ENCODE peak calls at places on chromosomes 7 and 10, in nine cellular contexts. Z, K, W, O, V, H, L, Y and J are unnamed samples.

GRCh38 chr10:34744590-34744989 is 70.5 kb downstream of the PARD3 start:
- DNase-seq in V (no peak), H (no peak), O (no peak), W (no peak), L (no peak), Y (no peak), Z (no peak), K (no peak), J (no peak)

GRCh38 chr7:120729300-120729699 is 128.6 kb downstream of the TSPAN12 start:
- DNase-seq in O (no peak), K (peak), H (no peak), V (no peak), L (peak), Y (no peak), W (no peak), Z (no peak), J (no peak)

GRCh38 chr7:155291045-155291530 is 6.6 kb upstream of the INSIG1 start:
- DNase-seq in Z (peak), K (no peak), L (peak), O (no peak), W (no peak), H (no peak), Y (no peak), V (peak), J (peak)

GRCh38 chr10:79149662-79150443 is 81.1 kb downstream of the ZMIZ1 start:
- DNase-seq in Z (no peak), K (peak), O (no peak), H (peak), Y (peak), W (no peak), L (peak), V (peak), J (peak)

GRCh38 chr10:77251297-77252013 is 386.2 kb downstream of the KCNMA1 start:
- DNase-seq in V (peak), Z (no peak), L (peak), O (no peak), H (peak), W (no peak), K (no peak), Y (peak), J (no peak)

GRCh38 chr10:1212571-1213141 is 156.5 kb downstream of the WDR37 start:
- DNase-seq in Z (peak), K (no peak), O (no peak), L (no peak), Y (no peak), W (no peak), V (no peak), H (no peak), J (no peak)

GRCh38 chr10:78341953-78342614 is 308.4 kb downstream of the RPS24 start:
- DNase-seq in H (no peak), W (no peak), O (no peak), K (peak), Z (no peak), V (no peak), Y (no peak), L (no peak), J (no peak)

GRCh38 chr10:74981831-74982633 is 129.4 kb upstream of the SAMD8 start:
- DNase-seq in L (no peak), K (no peak), W (no peak), Z (peak), O (no peak), V (no peak), Y (peak), H (no peak), J (no peak)

GRCh38 chr10:71486465-71487114 is 89.9 kb downstream of the CDH23 start:
- DNase-seq in K (no peak), V (peak), Y (peak), O (no peak), Z (no peak), L (peak), W (peak), H (peak), J (no peak)

GRCh38 chr7:155435110-155435509 is 22.8 kb upstream of the EN2 start:
- DNase-seq in V (no peak), H (no peak), L (no peak), W (no peak), Y (no peak), O (no peak), Z (no peak), K (no peak), J (no peak)

GRCh38 chr10:88088441-88089340 is 225.3 kb downstream of the PTEN start:
- DNase-seq in H (no peak), Y (no peak), Z (no peak), W (no peak), K (no peak), O (no peak), V (no peak), L (no peak), J (no peak)

GRCh38 chr7:272631-273030 is 17.3 kb upstream of the FOXL3 start:
- DNase-seq in L (no peak), V (no peak), K (no peak), H (no peak), O (no peak), Z (no peak), Y (no peak), W (no peak), J (peak)

GRCh38 chr10:93288679-93289634 is 193.2 kb downstream of the MYOF start:
- DNase-seq in O (peak), L (peak), W (peak), Y (peak), Z (peak), H (peak), K (peak), V (peak), J (peak)

GRCh38 chr10:117496616-117497028 is 45.9 kb upstream of the EMX2 start:
- DNase-seq in H (peak), V (peak), O (peak), K (peak), Z (peak), Y (peak), L (peak), W (peak), J (peak)

GRCh38 chr10:95791425-95791979 is 35.5 kb downstream of the ENTPD1 start:
- DNase-seq in Y (no peak), L (no peak), K (no peak), H (no peak), W (no peak), V (no peak), Z (no peak), O (no peak), J (no peak)

GRCh38 chr10:94963901-94964300 is 25.4 kb downstream of the CYP2C9 start:
- DNase-seq in Z (no peak), Y (peak), V (peak), H (no peak), W (peak), K (no peak), O (no peak), L (peak), J (no peak)

GRCh38 chr7:38893061-38893460 is 15.9 kb downstream of the VPS41 start:
- DNase-seq in V (no peak), O (peak), K (no peak), Y (no peak), W (no peak), Z (no peak), L (peak), H (no peak), J (no peak)

GRCh38 chr7:137909042-137909441 is 62.3 kb upstream of the DGKI start:
- DNase-seq in Y (no peak), K (no peak), H (no peak), O (no peak), L (peak), Z (no peak), V (peak), W (no peak), J (peak)

GRCh38 chr7:123836656-123837055 is 8.3 kb upstream of the HYAL4 start:
- DNase-seq in V (no peak), L (no peak), Y (peak), Z (no peak), O (no peak), W (no peak), H (no peak), K (no peak), J (no peak)

GRCh38 chr10:127943336-127943910 is 36.5 kb downstream of the PTPRE start:
- DNase-seq in Z (no peak), L (no peak), H (no peak), O (no peak), K (no peak), W (no peak), Y (no peak), V (no peak), J (no peak)

GRCh38 chr7:55307123-55307916 is 57.8 kb upstream of the LANCL2 start:
- DNase-seq in H (no peak), O (no peak), Y (peak), V (peak), L (peak), W (no peak), Z (no peak), K (no peak), J (no peak)

GRCh38 chr7:32293833-32294232 is 196.3 kb downstream of the LSM5 start:
- DNase-seq in W (no peak), O (no peak), Z (no peak), H (no peak), V (no peak), K (no peak), Y (no peak), L (no peak), J (no peak)

GRCh38 chr7:124152859-124153692 is 120.2 kb upstream of the TMEM229A start:
- DNase-seq in H (no peak), Y (peak), V (peak), K (no peak), Z (no peak), O (no peak), W (no peak), L (peak), J (no peak)

GRCh38 chr10:132447446-132448247 is 50.6 kb downstream of the PWWP2B start:
- DNase-seq in Z (peak), H (peak), Y (no peak), V (peak), W (no peak), O (peak), K (no peak), L (peak), J (no peak)

GRCh38 chr10:13765641-13766341 is 179.0 kb downstream of the PRPF18 start:
- DNase-seq in H (no peak), Y (no peak), Z (no peak), K (no peak), W (no peak), V (no peak), L (no peak), O (no peak), J (no peak)

GRCh38 chr7:101631224-101631714 is 2.2 kb upstream of the MYL10 start:
- DNase-seq in H (no peak), Z (no peak), W (no peak), K (no peak), L (no peak), Y (no peak), O (no peak), V (peak), J (no peak)

GRCh38 chr7:451255-452229 is 68.1 kb downstream of the PDGFA start:
- DNase-seq in W (no peak), Z (no peak), Y (no peak), K (no peak), O (no peak), V (no peak), H (no peak), L (no peak), J (no peak)

GRCh38 chr7:378041-378420 is 88.1 kb downstream of the FOXL3 start:
- DNase-seq in V (no peak), H (no peak), K (no peak), L (no peak), Z (no peak), W (no peak), Y (no peak), O (no peak), J (no peak)

GRCh38 chr7:142961973-142962913 is at the start of gene KEL:
- DNase-seq in V (no peak), H (no peak), Z (no peak), O (no peak), Y (peak), K (no peak), W (no peak), L (no peak), J (no peak)

GRCh38 chr10:56771343-56771742 is 410.3 kb upstream of the ZWINT start:
- DNase-seq in W (no peak), Z (no peak), Y (no peak), V (no peak), K (no peak), L (no peak), O (no peak), H (no peak), J (no peak)

GRCh38 chr7:39252916-39253315 is 275.2 kb downstream of the POU6F2 start:
- DNase-seq in K (no peak), Y (no peak), L (peak), H (no peak), Z (no peak), W (no peak), O (no peak), V (peak), J (no peak)

GRCh38 chr7:91953618-91954017 is 13.0 kb downstream of the AKAP9 start:
- DNase-seq in O (no peak), V (peak), L (peak), Y (no peak), H (no peak), K (no peak), Z (no peak), W (no peak), J (no peak)

GRCh38 chr7:114414151-114415053 is at the start of gene FOXP2:
- DNase-seq in W (no peak), Z (no peak), V (peak), O (no peak), L (peak), H (no peak), Y (peak), K (no peak), J (no peak)

GRCh38 chr7:73766556-73767229 is 3.4 kb downstream of the CLDN3 start:
- DNase-seq in O (no peak), Z (no peak), W (no peak), H (no peak), Y (no peak), L (no peak), K (no peak), V (no peak), J (no peak)

GRCh38 chr7:78326189-78326588 is 527.6 kb downstream of the PHTF2 start:
- DNase-seq in L (peak), Y (no peak), V (peak), K (no peak), O (no peak), W (no peak), H (no peak), Z (no peak), J (no peak)

GRCh38 chr7:34320412-34320811 is 337.6 kb upstream of the NPSR1 start:
- DNase-seq in L (no peak), V (no peak), W (no peak), O (no peak), Z (no peak), Y (no peak), H (no peak), K (no peak), J (no peak)
- TF ChIP-seq CTCF in L (no peak), V (no peak), W (no peak), O (no peak), Z (no peak), Y (no peak), H (no peak), K (no peak), J (no peak)

DNA sequence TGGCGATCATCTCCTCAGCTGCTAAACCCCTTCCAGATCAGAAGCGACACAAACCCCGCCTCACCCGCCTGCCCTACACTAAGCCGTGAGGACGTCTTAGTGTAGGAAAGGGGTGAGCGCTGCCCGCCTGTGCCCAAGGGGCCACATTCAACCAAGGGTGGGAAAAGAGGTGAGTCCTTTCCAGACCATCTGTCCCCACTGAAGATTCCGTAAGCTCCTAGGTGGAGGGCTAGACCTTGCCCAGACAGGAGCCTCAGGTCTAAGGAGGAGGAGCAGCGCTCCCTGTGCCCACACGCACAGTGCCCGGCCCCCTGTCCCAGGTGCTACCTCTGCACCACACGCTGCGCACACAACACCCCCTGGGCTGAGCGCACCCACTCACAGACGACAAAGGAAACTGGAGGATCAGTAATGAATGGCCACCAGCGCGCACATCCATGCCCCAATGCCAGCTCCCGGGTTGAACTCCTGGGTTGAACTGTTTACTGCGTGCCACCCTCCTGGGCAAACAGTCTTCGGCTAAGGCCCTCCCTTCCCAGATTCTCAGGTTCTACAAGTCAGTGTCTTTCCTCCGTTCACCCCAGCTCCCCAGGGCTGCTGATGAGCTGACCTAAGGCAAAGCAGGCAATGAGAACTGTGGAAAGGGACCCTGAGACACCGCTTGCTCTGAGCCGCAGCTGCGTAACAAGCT is 186.0 kb downstream of the MAD1L1 start:
- DNase-seq in H (no peak), Z (peak), O (no peak), K (peak), Y (peak), V (no peak), W (no peak), L (no peak), J (peak)
- H3K27ac ChIP-seq in H (no peak), Z (no peak), O (no peak), K (no peak), Y (peak), V (no peak), W (no peak), L (no peak), J (no peak)

GRCh38 chr10:110305767-110306451 is 1.2 kb upstream of the SMNDC1 start:
- DNase-seq in O (peak), H (peak), W (peak), Z (no peak), Y (peak), L (peak), K (no peak), V (peak), J (no peak)
- TF ChIP-seq CTCF in O (peak), H (peak), W (peak), Z (peak), Y (peak), L (peak), K (peak), V (peak), J (peak)

DNA sequence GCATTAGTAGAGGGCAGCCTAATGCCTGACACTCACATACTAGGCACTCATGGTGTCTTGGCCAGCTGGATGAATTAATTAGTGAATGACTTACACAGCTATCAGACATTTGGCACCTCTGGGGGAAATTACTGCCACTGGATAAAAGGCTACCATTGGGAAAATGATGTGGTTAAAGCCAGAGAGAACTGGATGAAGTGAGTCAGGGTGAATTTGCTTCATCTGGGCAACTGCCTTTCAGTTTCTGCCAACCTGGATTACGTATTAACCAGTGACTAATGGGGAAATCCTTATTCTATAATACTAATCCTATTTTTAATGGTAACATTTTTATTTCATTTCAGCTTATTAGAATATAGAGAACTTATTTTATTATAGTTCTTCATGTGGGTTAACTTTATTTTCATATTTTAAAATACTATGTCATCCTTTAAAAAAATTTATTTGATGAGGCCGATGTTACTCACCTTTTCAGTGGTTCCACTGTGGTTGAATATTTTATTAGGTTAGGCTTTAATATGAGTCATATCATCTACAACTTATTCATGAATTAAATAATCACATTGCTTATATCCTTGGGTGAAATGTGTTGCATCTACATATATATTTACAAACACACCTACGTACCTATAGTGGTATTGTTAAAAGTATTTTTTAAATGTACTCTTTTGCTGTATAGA is 85.6 kb upstream of the CAPZA2 start:
- DNase-seq in H (no peak), V (peak), K (no peak), Z (no peak), W (peak), L (peak), Y (no peak), O (peak), J (no peak)
- H3K27ac ChIP-seq in H (no peak), V (no peak), K (peak), Z (no peak), W (peak), L (no peak), Y (no peak), O (peak), J (peak)

GRCh38 chr7:67786021-67786420 is 789.4 kb downstream of the TYW1 start:
- DNase-seq in V (no peak), W (no peak), K (no peak), H (no peak), Z (no peak), L (no peak), O (no peak), Y (peak), J (no peak)

GRCh38 chr7:67794544-67794943 is 797.9 kb downstream of the TYW1 start:
- DNase-seq in O (no peak), L (no peak), Z (no peak), H (no peak), Y (no peak), W (no peak), V (no peak), K (no peak), J (no peak)

GRCh38 chr7:67791918-67792317 is 795.3 kb downstream of the TYW1 start:
- DNase-seq in H (no peak), Y (no peak), W (no peak), L (no peak), O (no peak), Z (no peak), K (no peak), V (no peak), J (no peak)

DNA sequence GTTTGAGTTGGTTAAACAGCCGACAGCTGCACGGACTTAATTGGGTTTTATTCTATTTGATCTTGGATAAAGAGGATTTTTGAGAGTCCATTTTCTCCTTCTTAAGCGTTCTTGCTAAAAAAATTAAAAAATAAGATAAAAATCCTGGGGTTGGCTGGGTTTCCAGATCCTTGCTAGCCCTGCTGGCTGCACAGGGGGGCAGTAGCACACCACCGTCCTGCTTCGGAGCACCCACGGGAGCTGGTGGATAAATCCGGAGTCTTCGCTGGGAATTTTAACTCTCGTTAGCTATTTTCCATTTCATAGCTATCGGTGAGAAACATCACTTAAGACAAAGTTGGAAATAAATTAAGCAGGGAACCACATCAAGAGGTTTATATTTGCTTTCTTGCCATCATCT is 792.1 kb downstream of the TYW1 start:
- DNase-seq in Y (peak), K (no peak), L (no peak), H (no peak), V (peak), O (no peak), W (no peak), Z (no peak), J (no peak)
- TF ChIP-seq CTCF in Y (peak), K (no peak), L (no peak), H (no peak), V (peak), O (peak), W (peak), Z (no peak), J (no peak)

GRCh38 chr7:44977956-44978355 is 859 bp downstream of the MYO1G start:
- DNase-seq in V (no peak), Y (no peak), H (no peak), K (peak), L (no peak), Z (no peak), W (no peak), O (no peak), J (no peak)

GRCh38 chr7:44981035-44981706 is 2.4 kb upstream of the MYO1G start:
- DNase-seq in O (no peak), Z (no peak), L (no peak), H (no peak), W (no peak), V (no peak), Y (no peak), K (no peak), J (no peak)

GRCh38 chr7:44978511-44979366 is at the start of gene MYO1G:
- DNase-seq in O (no peak), Z (no peak), Y (no peak), K (peak), H (peak), L (no peak), V (no peak), W (no peak), J (peak)

GRCh38 chr7:44980393-44981034 is 1.7 kb upstream of the MYO1G start:
- DNase-seq in Z (no peak), W (no peak), H (peak), L (peak), V (peak), K (no peak), Y (no peak), O (no peak), J (no peak)

GRCh38 chr7:44979481-44980392 is 922 bp upstream of the MYO1G start:
- DNase-seq in V (no peak), W (no peak), L (no peak), K (peak), H (no peak), O (no peak), Y (no peak), Z (no peak), J (no peak)
- H3K27ac ChIP-seq in V (peak), W (no peak), L (peak), K (peak), H (peak), O (peak), Y (no peak), Z (no peak), J (peak)